ENCODE peak calls at places on chromosomes 6 and 20, in nine cellular contexts. One of them, this sample, is unnamed.

GRCh38 chr6:111985202-111985731 is 68.6 kb upstream of the CCN6 start:
- DNase-seq in memory B cell: no peak
- DNase-seq in tibial nerve: no peak
- DNase-seq in aorta: no peak
- DNase-seq in NCI-H774: peak; percentile 58
- DNase-seq in fibroblast of mammary gland: peak; percentile 94
- DNase-seq in KG1: no peak
- DNase-seq in H9: peak; percentile 76
- DNase-seq in NCI-H1092: no peak
- DNase-seq in this sample: peak; percentile 78

GRCh38 chr6:12296255-12296573 is 6.1 kb downstream of the EDN1 start:
- DNase-seq in memory B cell: no peak
- DNase-seq in tibial nerve: peak; percentile 17
- DNase-seq in aorta: peak; percentile 59
- DNase-seq in NCI-H774: no peak
- DNase-seq in fibroblast of mammary gland: peak; percentile 84
- DNase-seq in KG1: no peak
- DNase-seq in H9: no peak
- DNase-seq in NCI-H1092: no peak
- DNase-seq in this sample: peak; percentile 67

GRCh38 chr6:34663887-34664269 is 32.7 kb downstream of the ILRUN start:
- DNase-seq in memory B cell: no peak
- DNase-seq in tibial nerve: no peak
- DNase-seq in aorta: no peak
- DNase-seq in NCI-H774: no peak
- DNase-seq in fibroblast of mammary gland: no peak
- DNase-seq in KG1: no peak
- DNase-seq in H9: no peak
- DNase-seq in NCI-H1092: no peak
- DNase-seq in this sample: no peak

GRCh38 chr6:136288566-136289326 is 900 bp downstream of the BCLAF1 start:
- DNase-seq in memory B cell: peak; percentile 91
- DNase-seq in tibial nerve: peak; percentile 36
- DNase-seq in aorta: peak; percentile 92
- DNase-seq in NCI-H774: peak; percentile 86
- DNase-seq in fibroblast of mammary gland: peak; percentile 98
- DNase-seq in KG1: no peak
- DNase-seq in H9: peak; percentile 77
- DNase-seq in NCI-H1092: peak; percentile 48
- DNase-seq in this sample: peak; percentile 93

GRCh38 chr20:60097285-60097684 is 139.1 kb downstream of the CDH26 start:
- DNase-seq in memory B cell: no peak
- DNase-seq in tibial nerve: no peak
- DNase-seq in aorta: no peak
- DNase-seq in NCI-H774: no peak
- DNase-seq in fibroblast of mammary gland: no peak
- DNase-seq in KG1: no peak
- DNase-seq in H9: no peak
- DNase-seq in NCI-H1092: no peak
- DNase-seq in this sample: no peak

GRCh38 chr6:154166140-154166539 is 127.1 kb downstream of the OPRM1 start:
- DNase-seq in memory B cell: no peak
- DNase-seq in tibial nerve: no peak
- DNase-seq in aorta: peak; percentile 62
- DNase-seq in NCI-H774: no peak
- DNase-seq in fibroblast of mammary gland: no peak
- DNase-seq in KG1: no peak
- DNase-seq in H9: peak; percentile 36
- DNase-seq in NCI-H1092: no peak
- DNase-seq in this sample: no peak

GRCh38 chr6:13488015-13488895 is 855 bp upstream of the GFOD1 start:
- DNase-seq in memory B cell: no peak
- DNase-seq in tibial nerve: peak; percentile 16
- DNase-seq in aorta: peak; percentile 68
- DNase-seq in NCI-H774: no peak
- DNase-seq in fibroblast of mammary gland: peak; percentile 40
- DNase-seq in KG1: no peak
- DNase-seq in H9: peak; percentile 51
- DNase-seq in NCI-H1092: no peak
- DNase-seq in this sample: no peak

GRCh38 chr6:74182992-74183391 is 487.0 kb downstream of the CD109 start:
- DNase-seq in memory B cell: no peak
- DNase-seq in tibial nerve: no peak
- DNase-seq in aorta: no peak
- DNase-seq in NCI-H774: peak; percentile 45
- DNase-seq in fibroblast of mammary gland: peak; percentile 21
- DNase-seq in KG1: no peak
- DNase-seq in H9: no peak
- DNase-seq in NCI-H1092: peak; percentile 76
- DNase-seq in this sample: no peak

GRCh38 chr6:82348130-82348529 is 15.5 kb upstream of the TPBG start:
- DNase-seq in memory B cell: no peak
- DNase-seq in tibial nerve: no peak
- DNase-seq in aorta: no peak
- DNase-seq in NCI-H774: no peak
- DNase-seq in fibroblast of mammary gland: no peak
- DNase-seq in KG1: no peak
- DNase-seq in H9: peak; percentile 65
- DNase-seq in NCI-H1092: no peak
- DNase-seq in this sample: no peak

GRCh38 chr6:116512155-116512559 is 718 bp downstream of the CALHM5 start:
- DNase-seq in memory B cell: no peak
- DNase-seq in tibial nerve: no peak
- DNase-seq in aorta: no peak
- DNase-seq in NCI-H774: no peak
- DNase-seq in fibroblast of mammary gland: peak; percentile 21
- DNase-seq in KG1: no peak
- DNase-seq in H9: no peak
- DNase-seq in NCI-H1092: no peak
- DNase-seq in this sample: no peak

GRCh38 chr6:33936911-33937310 is 133.1 kb upstream of the MLN start:
- DNase-seq in memory B cell: no peak
- DNase-seq in tibial nerve: no peak
- DNase-seq in aorta: no peak
- DNase-seq in NCI-H774: no peak
- DNase-seq in fibroblast of mammary gland: peak; percentile 12
- DNase-seq in KG1: no peak
- DNase-seq in H9: no peak
- DNase-seq in NCI-H1092: no peak
- DNase-seq in this sample: no peak

GRCh38 chr6:6057442-6058053 is 50.8 kb upstream of the NRN1 start:
- DNase-seq in memory B cell: peak; percentile 24
- DNase-seq in tibial nerve: no peak
- DNase-seq in aorta: no peak
- DNase-seq in NCI-H774: peak; percentile 47
- DNase-seq in fibroblast of mammary gland: peak; percentile 67
- DNase-seq in KG1: peak; percentile 31
- DNase-seq in H9: no peak
- DNase-seq in NCI-H1092: peak; percentile 2
- DNase-seq in this sample: peak; percentile 13

GRCh38 chr6:46491789-46492547 is 719 bp upstream of the RCAN2 start:
- DNase-seq in memory B cell: peak; percentile 21
- DNase-seq in tibial nerve: peak; percentile 23
- DNase-seq in aorta: peak; percentile 70
- DNase-seq in NCI-H774: peak; percentile 61
- DNase-seq in fibroblast of mammary gland: peak; percentile 17
- DNase-seq in KG1: no peak
- DNase-seq in H9: peak; percentile 71
- DNase-seq in NCI-H1092: no peak
- DNase-seq in this sample: no peak

GRCh38 chr6:23089981-23090380 is 520.6 kb downstream of the HDGFL1 start:
- DNase-seq in memory B cell: no peak
- DNase-seq in tibial nerve: no peak
- DNase-seq in aorta: no peak
- DNase-seq in NCI-H774: no peak
- DNase-seq in fibroblast of mammary gland: peak; percentile 59
- DNase-seq in KG1: no peak
- DNase-seq in H9: no peak
- DNase-seq in NCI-H1092: no peak
- DNase-seq in this sample: no peak

GRCh38 chr20:31704225-31705119 is 18.2 kb downstream of the BCL2L1 start:
- DNase-seq in memory B cell: no peak
- DNase-seq in tibial nerve: no peak
- DNase-seq in aorta: no peak
- DNase-seq in NCI-H774: no peak
- DNase-seq in fibroblast of mammary gland: no peak
- DNase-seq in KG1: no peak
- DNase-seq in H9: no peak
- DNase-seq in NCI-H1092: no peak
- DNase-seq in this sample: peak; percentile 79

GRCh38 chr20:57193094-57193493 is 73.3 kb downstream of the BMP7 start:
- DNase-seq in memory B cell: no peak
- DNase-seq in tibial nerve: no peak
- DNase-seq in aorta: no peak
- DNase-seq in NCI-H774: no peak
- DNase-seq in fibroblast of mammary gland: no peak
- DNase-seq in KG1: no peak
- DNase-seq in H9: no peak
- DNase-seq in NCI-H1092: no peak
- DNase-seq in this sample: no peak

GRCh38 chr20:24059174-24059573 is 70.6 kb upstream of the GGTLC1 start:
- DNase-seq in memory B cell: no peak
- DNase-seq in tibial nerve: no peak
- DNase-seq in aorta: no peak
- DNase-seq in NCI-H774: no peak
- DNase-seq in fibroblast of mammary gland: no peak
- DNase-seq in KG1: no peak
- DNase-seq in H9: peak; percentile 38
- DNase-seq in NCI-H1092: no peak
- DNase-seq in this sample: no peak

GRCh38 chr6:75693534-75693933 is 55.5 kb upstream of the MYO6 start:
- DNase-seq in memory B cell: no peak
- DNase-seq in tibial nerve: no peak
- DNase-seq in aorta: no peak
- DNase-seq in NCI-H774: no peak
- DNase-seq in fibroblast of mammary gland: peak; percentile 43
- DNase-seq in KG1: no peak
- DNase-seq in H9: no peak
- DNase-seq in NCI-H1092: no peak
- DNase-seq in this sample: no peak

GRCh38 chr20:34724172-34724571 is 20.0 kb downstream of the TP53INP2 start:
- DNase-seq in memory B cell: no peak
- DNase-seq in tibial nerve: no peak
- DNase-seq in aorta: no peak
- DNase-seq in NCI-H774: no peak
- DNase-seq in fibroblast of mammary gland: no peak
- DNase-seq in KG1: no peak
- DNase-seq in H9: no peak
- DNase-seq in NCI-H1092: no peak
- DNase-seq in this sample: no peak

GRCh38 chr6:69835414-69836179 is 30.8 kb upstream of the COL19A1 start:
- DNase-seq in memory B cell: peak; percentile 44
- DNase-seq in tibial nerve: no peak
- DNase-seq in aorta: no peak
- DNase-seq in NCI-H774: peak; percentile 51
- DNase-seq in fibroblast of mammary gland: peak; percentile 79
- DNase-seq in KG1: no peak
- DNase-seq in H9: no peak
- DNase-seq in NCI-H1092: no peak
- DNase-seq in this sample: peak; percentile 31

GRCh38 chr6:41428995-41429417 is 93.6 kb downstream of the NCR2 start:
- DNase-seq in memory B cell: no peak
- DNase-seq in tibial nerve: peak; percentile 35
- DNase-seq in aorta: peak; percentile 80
- DNase-seq in NCI-H774: no peak
- DNase-seq in fibroblast of mammary gland: peak; percentile 63
- DNase-seq in KG1: no peak
- DNase-seq in H9: no peak
- DNase-seq in NCI-H1092: no peak
- DNase-seq in this sample: no peak

GRCh38 chr6:133368664-133369063 is 127.5 kb downstream of the EYA4 start:
- DNase-seq in memory B cell: no peak
- DNase-seq in tibial nerve: no peak
- DNase-seq in aorta: no peak
- DNase-seq in NCI-H774: peak; percentile 67
- DNase-seq in fibroblast of mammary gland: no peak
- DNase-seq in KG1: no peak
- DNase-seq in H9: no peak
- DNase-seq in NCI-H1092: peak; percentile 18
- DNase-seq in this sample: no peak

GRCh38 chr20:36368869-36369268 is 62.7 kb downstream of the DLGAP4 start:
- DNase-seq in memory B cell: no peak
- DNase-seq in tibial nerve: no peak
- DNase-seq in aorta: no peak
- DNase-seq in NCI-H774: no peak
- DNase-seq in fibroblast of mammary gland: no peak
- DNase-seq in KG1: no peak
- DNase-seq in H9: no peak
- DNase-seq in NCI-H1092: no peak
- DNase-seq in this sample: no peak

GRCh38 chr6:110538416-110539060 is 62.1 kb upstream of the SLC22A16 start:
- DNase-seq in memory B cell: no peak
- DNase-seq in tibial nerve: no peak
- DNase-seq in aorta: no peak
- DNase-seq in NCI-H774: no peak
- DNase-seq in fibroblast of mammary gland: peak; percentile 19
- DNase-seq in KG1: no peak
- DNase-seq in H9: no peak
- DNase-seq in NCI-H1092: no peak
- DNase-seq in this sample: no peak

GRCh38 chr6:36104836-36105235 is 25.5 kb upstream of the MAPK13 start:
- DNase-seq in memory B cell: no peak
- DNase-seq in tibial nerve: no peak
- DNase-seq in aorta: no peak
- DNase-seq in NCI-H774: peak; percentile 43
- DNase-seq in fibroblast of mammary gland: peak; percentile 38
- DNase-seq in KG1: no peak
- DNase-seq in H9: no peak
- DNase-seq in NCI-H1092: no peak
- DNase-seq in this sample: no peak

GRCh38 chr6:135182120-135182992 is 1.2 kb downstream of the MYB start:
- DNase-seq in memory B cell: no peak
- DNase-seq in tibial nerve: no peak
- DNase-seq in aorta: peak; percentile 49
- DNase-seq in NCI-H774: peak; percentile 53
- DNase-seq in fibroblast of mammary gland: no peak
- DNase-seq in KG1: no peak
- DNase-seq in H9: peak; percentile 42
- DNase-seq in NCI-H1092: no peak
- DNase-seq in this sample: no peak

GRCh38 chr6:114096553-114097172 is 125.7 kb upstream of the HDAC2 start:
- DNase-seq in memory B cell: peak; percentile 3
- DNase-seq in tibial nerve: no peak
- DNase-seq in aorta: no peak
- DNase-seq in NCI-H774: peak; percentile 81
- DNase-seq in fibroblast of mammary gland: peak; percentile 19
- DNase-seq in KG1: no peak
- DNase-seq in H9: no peak
- DNase-seq in NCI-H1092: no peak
- DNase-seq in this sample: no peak

GRCh38 chr20:63659370-63659769 is 1.3 kb downstream of the RTEL1 start:
- DNase-seq in memory B cell: no peak
- DNase-seq in tibial nerve: no peak
- DNase-seq in aorta: no peak
- DNase-seq in NCI-H774: no peak
- DNase-seq in fibroblast of mammary gland: no peak
- DNase-seq in KG1: no peak
- DNase-seq in H9: no peak
- DNase-seq in NCI-H1092: no peak
- DNase-seq in this sample: no peak